ENCODE peak calls at places on chromosome 6, in four cellular contexts. E is HepG2, G is H1, B is K562. D is an unnamed sample.

GRCh38 chr6:147615659-147616456 is 107.4 kb downstream of the SAMD5 start:
- DNase-seq in E (no peak), G (no peak), B (no peak), D (no peak)

GRCh38 chr6:136510299-136510698 is 39.9 kb downstream of the MAP7 start:
- DNase-seq in E (no peak), G (no peak), B (no peak), D (no peak)

GRCh38 chr6:32627831-32628230 is 9.4 kb upstream of the HLA-DQA1 start:
- DNase-seq in E (no peak), G (no peak), B (no peak), D (peak; percentile 55)

GRCh38 chr6:65116326-65116725 is 590.7 kb downstream of the EYS start:
- DNase-seq in E (no peak), G (no peak), B (no peak), D (no peak)

GRCh38 chr6:47414517-47415167 is 62.9 kb upstream of the CD2AP start:
- DNase-seq in E (peak; percentile 33), G (no peak), B (no peak), D (peak; percentile 47)

GRCh38 chr6:5937936-5938706 is 68.6 kb downstream of the NRN1 start:
- DNase-seq in E (no peak), G (no peak), B (no peak), D (no peak)

GRCh38 chr6:151052021-151052646 is 186.6 kb downstream of the MTHFD1L start:
- DNase-seq in E (no peak), G (no peak), B (no peak), D (no peak)

GRCh38 chr6:111361648-111362047 is 121.4 kb downstream of the REV3L start:
- DNase-seq in E (peak; percentile 39), G (peak; percentile 9), B (peak; percentile 26), D (no peak)

GRCh38 chr6:100257661-100258395 is 206.9 kb downstream of the SIM1 start:
- DNase-seq in E (peak; percentile 9), G (no peak), B (peak; percentile 36), D (peak; percentile 11)

GRCh38 chr6:104606361-104606760 is 253.4 kb downstream of the HACE1 start:
- DNase-seq in E (no peak), G (no peak), B (no peak), D (no peak)

GRCh38 chr6:46115634-46116033 is 14.2 kb upstream of the ENPP4 start:
- DNase-seq in E (no peak), G (no peak), B (no peak), D (no peak)

GRCh38 chr6:145813285-145814034 is 1.1 kb downstream of the FBXO30 start:
- DNase-seq in E (peak; percentile 23), G (no peak), B (no peak), D (no peak)

GRCh38 chr6:163335671-163336545 is 78.6 kb upstream of the QKI start:
- DNase-seq in E (no peak), G (no peak), B (no peak), D (no peak)

GRCh38 chr6:56041591-56041990 is 166.2 kb upstream of the BMP5 start:
- DNase-seq in E (no peak), G (no peak), B (no peak), D (no peak)
- TF ChIP-seq HDAC6 in E (no peak), G (no peak), B (no peak), D (no peak)

DNA sequence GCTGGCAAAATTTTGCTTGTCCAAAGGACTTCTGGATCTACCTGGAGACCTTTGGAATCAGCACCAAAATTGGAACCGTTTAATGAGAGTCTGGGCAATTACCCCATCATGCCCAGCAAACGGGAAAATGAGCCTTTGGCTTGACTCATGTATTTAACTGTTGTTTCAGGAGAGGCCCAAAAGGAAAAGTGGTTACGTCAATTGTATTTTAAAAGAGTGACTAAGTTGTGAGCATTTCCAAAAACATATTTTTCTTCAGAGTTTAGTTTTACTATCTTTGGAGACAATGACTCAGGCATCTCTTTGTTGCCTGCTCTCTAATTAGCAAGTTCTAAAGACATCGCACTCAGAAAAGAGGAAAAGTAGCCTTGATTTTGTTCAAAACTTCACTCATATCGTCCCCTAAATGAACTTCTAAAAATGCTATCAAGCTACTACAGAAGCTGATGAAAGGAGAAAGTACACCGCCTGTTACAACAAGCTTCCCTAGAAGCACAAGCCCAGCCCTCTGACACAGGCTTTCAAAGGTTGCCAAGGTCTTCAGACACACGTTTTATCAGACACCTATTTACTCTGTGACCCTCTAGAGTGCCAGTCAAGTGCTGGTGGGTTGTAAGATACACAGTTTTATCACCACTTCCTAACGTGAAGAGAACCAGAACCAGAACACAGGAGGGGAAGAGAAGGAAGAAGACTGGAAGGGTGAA is 146.2 kb downstream of the TBX18 start:
- DNase-seq in E (no peak), G (no peak), B (no peak), D (no peak)
- TF ChIP-seq HDAC6 in E (no peak), G (no peak), B (no peak), D (no peak)

DNA sequence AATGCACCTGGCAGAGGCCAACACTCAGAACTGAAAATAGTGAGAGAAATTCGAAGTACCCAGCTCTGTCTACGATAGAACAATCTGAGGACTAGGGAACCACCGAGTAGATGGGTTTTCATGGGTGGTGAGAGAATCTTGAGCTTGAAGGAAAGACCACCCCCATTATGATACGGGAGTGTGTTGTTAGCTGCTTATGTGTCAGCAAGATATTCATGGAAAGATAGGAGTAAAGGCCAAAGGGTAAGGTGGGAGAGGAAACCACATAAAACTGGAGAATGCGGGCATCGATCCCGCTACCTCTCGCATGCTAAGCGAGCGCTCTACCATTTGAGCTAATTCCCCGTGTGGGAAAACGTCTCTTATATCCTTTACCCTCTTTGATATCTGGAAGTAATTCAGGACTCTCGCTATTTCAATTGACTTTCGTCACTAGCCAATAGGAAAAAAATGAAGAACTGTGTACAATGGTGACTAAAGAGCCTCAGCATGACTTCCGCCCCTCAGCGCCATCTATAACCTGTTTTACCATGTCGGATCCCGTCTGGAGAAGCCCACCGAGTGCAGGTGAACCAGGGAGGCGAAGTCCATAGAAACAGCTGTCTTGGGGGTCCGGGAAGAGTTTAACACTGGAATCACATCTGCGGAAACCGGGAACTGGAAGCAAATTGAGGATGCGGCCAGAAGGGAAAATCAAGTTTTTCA is 25.0 kb upstream of the ABT1 start:
- DNase-seq in E (peak; percentile 95), G (no peak), B (peak; percentile 70), D (peak; percentile 67)
- TF ChIP-seq HDAC6 in E (no peak), G (no peak), B (no peak), D (no peak)

DNA sequence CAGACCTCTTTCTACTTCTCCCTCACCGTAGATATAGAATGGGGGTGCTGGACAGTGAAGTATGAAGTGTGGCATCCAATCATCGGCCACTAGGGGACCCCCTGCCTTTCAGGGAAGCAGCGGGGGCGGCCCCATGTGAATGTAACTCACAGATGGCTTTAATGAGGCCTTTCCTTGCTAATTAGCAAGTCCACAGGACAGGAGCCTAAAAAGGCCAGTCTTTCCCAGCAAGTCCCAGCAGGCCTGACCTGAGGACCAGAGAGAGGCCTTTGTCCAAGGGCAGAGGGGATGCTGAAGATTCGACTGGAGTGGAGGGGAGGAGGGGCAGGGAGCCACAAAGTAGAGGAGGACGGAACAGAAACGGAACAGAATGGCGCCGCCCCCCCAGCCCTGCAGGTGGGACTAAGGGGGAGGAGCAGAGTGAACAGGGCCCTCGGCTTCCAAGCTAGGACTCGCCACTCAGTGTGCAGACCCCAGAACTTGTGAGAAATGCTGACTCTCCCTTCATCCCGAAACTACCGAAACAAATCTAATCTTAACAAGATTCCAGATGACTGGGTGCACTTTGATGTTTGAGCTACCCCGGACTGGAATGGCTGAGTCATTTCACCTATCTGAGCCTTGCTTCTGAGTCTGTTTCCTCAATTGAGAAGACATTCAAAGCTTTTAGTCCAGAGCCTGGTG is 5.8 kb downstream of the C6orf132 start:
- DNase-seq in E (peak; percentile 61), G (peak; percentile 86), B (peak; percentile 91), D (peak; percentile 11)
- TF ChIP-seq HDAC6 in E (no peak), G (no peak), B (no peak), D (no peak)

GRCh38 chr6:31074406-31074805 is 38.0 kb downstream of the C6orf15 start:
- DNase-seq in E (no peak), G (no peak), B (no peak), D (no peak)
- TF ChIP-seq HDAC6 in E (no peak), G (no peak), B (no peak), D (no peak)

GRCh38 chr6:14717307-14717706 is 528.6 kb upstream of the JARID2 start:
- DNase-seq in E (no peak), G (no peak), B (no peak), D (no peak)
- TF ChIP-seq HDAC6 in E (no peak), G (no peak), B (no peak), D (no peak)